ENCODE peak calls at places on chromosome 12, in nine cellular contexts. D, Z, W, S, L, J, C, O and T are unnamed samples.

GRCh38 chr12:103762473-103762872 is 78.6 kb downstream of the NT5DC3 start:
- DNase-seq in D (no peak), Z (no peak), W (no peak), S (no peak), L (no peak), J (no peak), C (no peak), O (no peak), T (no peak)

GRCh38 chr12:79006306-79006705 is 141.7 kb downstream of the SYT1 start:
- DNase-seq in D (no peak), Z (no peak), W (peak; percentile 54), S (no peak), L (no peak), J (no peak), C (peak; percentile 4), O (no peak), T (no peak)

GRCh38 chr12:210277-211141 is 3.4 kb downstream of the SLC6A12 start:
- DNase-seq in D (no peak), Z (no peak), W (no peak), S (no peak), L (no peak), J (no peak), C (no peak), O (no peak), T (no peak)

GRCh38 chr12:4664111-4664510 is 15.2 kb downstream of the NDUFA9 start:
- DNase-seq in D (no peak), Z (no peak), W (peak; percentile 66), S (peak; percentile 79), L (no peak), J (no peak), C (peak; percentile 75), O (no peak), T (no peak)

GRCh38 chr12:120287491-120287890 is 4.2 kb downstream of the RNU4-2 start:
- DNase-seq in D (no peak), Z (no peak), W (no peak), S (no peak), L (no peak), J (no peak), C (no peak), O (no peak), T (no peak)

GRCh38 chr12:13203028-13203922 is 6.7 kb downstream of the EMP1 start:
- DNase-seq in D (peak; percentile 64), Z (no peak), W (no peak), S (no peak), L (peak; percentile 47), J (peak; percentile 88), C (no peak), O (peak; percentile 29), T (no peak)

GRCh38 chr12:85441025-85441424 is 161.0 kb downstream of the ALX1 start:
- DNase-seq in D (no peak), Z (no peak), W (no peak), S (no peak), L (no peak), J (no peak), C (no peak), O (no peak), T (no peak)

GRCh38 chr12:12333980-12334709 is 15.9 kb downstream of the MANSC1 start:
- DNase-seq in D (peak; percentile 32), Z (peak; percentile 67), W (peak; percentile 49), S (peak; percentile 32), L (peak; percentile 69), J (peak; percentile 72), C (no peak), O (peak; percentile 85), T (no peak)

GRCh38 chr12:48422060-48422459 is 50.3 kb upstream of the ANP32D start:
- DNase-seq in D (no peak), Z (no peak), W (peak; percentile 37), S (no peak), L (no peak), J (no peak), C (no peak), O (no peak), T (no peak)

GRCh38 chr12:10397311-10397710 is 7.5 kb upstream of the KLRK1 start:
- DNase-seq in D (no peak), Z (no peak), W (no peak), S (no peak), L (no peak), J (no peak), C (no peak), O (no peak), T (no peak)

GRCh38 chr12:104598342-104599271 is 141.9 kb downstream of the CHST11 start:
- DNase-seq in D (no peak), Z (no peak), W (no peak), S (no peak), L (no peak), J (no peak), C (no peak), O (no peak), T (no peak)

GRCh38 chr12:121033625-121034349 is 5.3 kb downstream of the OASL start:
- DNase-seq in D (no peak), Z (no peak), W (peak; percentile 51), S (peak; percentile 40), L (no peak), J (no peak), C (peak; percentile 45), O (no peak), T (peak; percentile 69)

GRCh38 chr12:56297400-56297799 is 2.7 kb downstream of the CS start:
- DNase-seq in D (no peak), Z (no peak), W (no peak), S (no peak), L (no peak), J (no peak), C (no peak), O (no peak), T (no peak)

DNA sequence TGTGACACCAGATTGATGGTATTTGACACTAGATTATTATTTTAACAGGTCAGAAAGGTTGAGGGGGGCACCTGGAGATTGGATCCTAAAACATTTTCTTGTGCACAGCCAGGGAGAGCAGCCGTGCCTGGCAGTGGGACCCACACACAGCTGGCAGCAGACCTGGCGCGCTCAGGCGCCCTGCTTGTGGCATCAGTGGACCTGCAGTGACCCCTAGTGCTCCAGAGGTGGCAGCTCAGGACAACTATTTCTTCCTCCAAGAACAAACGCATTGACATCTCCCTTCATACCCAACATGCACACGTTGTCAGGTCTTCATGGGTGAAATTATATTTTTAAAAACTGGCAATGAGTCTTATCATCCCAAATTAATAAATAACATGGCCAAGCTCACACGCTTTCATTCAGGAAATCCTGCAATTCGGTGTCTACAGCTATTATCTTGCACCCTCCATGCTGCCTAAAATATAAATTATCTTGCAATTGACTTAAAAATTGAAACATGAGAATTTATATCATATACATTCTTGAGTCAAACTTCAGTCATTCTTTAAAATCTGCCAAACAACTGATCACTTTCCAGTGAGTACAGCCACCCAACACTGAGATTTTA is 7.7 kb upstream of the TMEM132D start:
- DNase-seq in D (no peak), Z (peak; percentile 84), W (peak; percentile 43), S (peak; percentile 58), L (no peak), J (peak; percentile 85), C (no peak), O (peak; percentile 76), T (no peak)
- TF ChIP-seq CTCF in D (peak; percentile 28), Z (peak; percentile 89), W (no peak), S (peak; percentile 86), L (no peak), J (peak; percentile 96), C (peak; percentile 49), O (peak; percentile 74), T (peak; percentile 68)

GRCh38 chr12:116265361-116266128 is 11.9 kb downstream of the MED13L start:
- DNase-seq in D (no peak), Z (no peak), W (no peak), S (no peak), L (no peak), J (no peak), C (no peak), O (no peak), T (no peak)

GRCh38 chr12:116266220-116266619 is 11.3 kb downstream of the MED13L start:
- DNase-seq in D (no peak), Z (peak; percentile 22), W (peak; percentile 61), S (peak; percentile 41), L (no peak), J (no peak), C (no peak), O (no peak), T (no peak)

GRCh38 chr12:116264525-116265070 is 12.9 kb downstream of the MED13L start:
- DNase-seq in D (no peak), Z (no peak), W (no peak), S (no peak), L (no peak), J (no peak), C (no peak), O (no peak), T (no peak)

GRCh38 chr12:116267948-116268347 is 9.5 kb downstream of the MED13L start:
- DNase-seq in D (no peak), Z (no peak), W (no peak), S (no peak), L (no peak), J (no peak), C (no peak), O (no peak), T (no peak)

GRCh38 chr12:116266631-116267349 is 10.7 kb downstream of the MED13L start:
- DNase-seq in D (no peak), Z (no peak), W (peak; percentile 41), S (peak; percentile 31), L (no peak), J (no peak), C (no peak), O (no peak), T (no peak)
- TF ChIP-seq CTCF in D (no peak), Z (no peak), W (no peak), S (no peak), L (no peak), J (no peak), C (no peak), O (no peak), T (no peak)

GRCh38 chr12:6367065-6367968 is 8.0 kb downstream of the SCNN1A start:
- DNase-seq in D (no peak), Z (no peak), W (peak; percentile 42), S (no peak), L (no peak), J (no peak), C (no peak), O (peak; percentile 82), T (peak; percentile 51)
- TF ChIP-seq CTCF in D (peak; percentile 15), Z (peak; percentile 32), W (no peak), S (peak; percentile 18), L (no peak), J (peak; percentile 41), C (no peak), O (peak; percentile 23), T (peak; percentile 65)

GRCh38 chr12:2794736-2795289 is at the start of gene FKBP4:
- DNase-seq in D (peak; percentile 92), Z (peak; percentile 96), W (peak; percentile 83), S (peak; percentile 80), L (peak; percentile 83), J (peak; percentile 94), C (peak; percentile 85), O (peak; percentile 97), T (peak; percentile 65)

GRCh38 chr12:2796187-2796663 is 1.5 kb downstream of the FKBP4 start:
- DNase-seq in D (no peak), Z (peak; percentile 44), W (no peak), S (no peak), L (peak; percentile 8), J (no peak), C (no peak), O (no peak), T (no peak)

GRCh38 chr12:2800046-2800570 is 5.3 kb downstream of the FKBP4 start:
- DNase-seq in D (no peak), Z (no peak), W (no peak), S (no peak), L (no peak), J (no peak), C (no peak), O (no peak), T (no peak)

GRCh38 chr12:2795291-2796186 is 769 bp downstream of the FKBP4 start:
- DNase-seq in D (peak; percentile 87), Z (peak; percentile 89), W (peak; percentile 49), S (peak; percentile 47), L (peak; percentile 62), J (peak; percentile 59), C (peak; percentile 60), O (peak; percentile 94), T (no peak)

GRCh38 chr12:2797721-2798418 is 3.1 kb downstream of the FKBP4 start:
- DNase-seq in D (no peak), Z (no peak), W (peak; percentile 23), S (no peak), L (no peak), J (no peak), C (no peak), O (no peak), T (no peak)
- TF ChIP-seq CTCF in D (no peak), Z (no peak), W (no peak), S (peak; percentile 16), L (no peak), J (no peak), C (no peak), O (no peak), T (no peak)